ENCODE peak calls at places on chromosomes 2 and 18, in ten cellular contexts. E is fibroblast of mammary gland, L is HFFc6, K is tibial artery, I is cardiac fibroblast, X is GM06990, S is IMR-90, Q is progenitor cell of endocrine pancreas, G is activated B cell treated with CpG ODN at 0.5 μM for 24 hours, M is foreskin keratinocyte. C is an unnamed sample.

GRCh38 chr2:23388292-23388691 is 3.3 kb downstream of the KLHL29 start:
- DNase-seq in E (no peak), L (no peak), K (no peak), I (no peak), X (no peak), S (no peak), Q (no peak), G (no peak), M (no peak), C (no peak)

GRCh38 chr2:36478332-36478738 is 119.6 kb downstream of the FEZ2 start:
- DNase-seq in E (peak), L (peak), K (peak), I (peak), X (no peak), S (peak), Q (no peak), G (no peak), M (peak), C (no peak)

GRCh38 chr2:241273552-241273988 is 41.9 kb downstream of the HDLBP start:
- DNase-seq in E (no peak), L (no peak), K (no peak), I (no peak), X (peak), S (no peak), Q (no peak), G (no peak), M (no peak), C (no peak)

GRCh38 chr18:45670281-45670962 is 53.6 kb upstream of the SLC14A1 start:
- DNase-seq in E (peak), L (peak), K (peak), I (peak), X (no peak), S (peak), Q (no peak), G (no peak), M (peak), C (peak)

GRCh38 chr2:37617119-37617892 is 54.1 kb downstream of the CDC42EP3 start:
- DNase-seq in E (no peak), L (no peak), K (no peak), I (no peak), X (no peak), S (no peak), Q (no peak), G (no peak), M (no peak), C (peak)

GRCh38 chr2:45643095-45643494 is 8.4 kb upstream of the PRKCE start:
- DNase-seq in E (no peak), L (no peak), K (no peak), I (peak), X (peak), S (no peak), Q (no peak), G (no peak), M (no peak), C (no peak)

GRCh38 chr2:48144777-48145176 is 238.5 kb upstream of the FBXO11 start:
- DNase-seq in E (no peak), L (no peak), K (no peak), I (peak), X (no peak), S (no peak), Q (no peak), G (no peak), M (peak), C (no peak)

GRCh38 chr2:206127656-206128055 is 31.6 kb downstream of the NDUFS1 start:
- DNase-seq in E (no peak), L (peak), K (no peak), I (no peak), X (no peak), S (peak), Q (no peak), G (no peak), M (peak), C (no peak)

GRCh38 chr18:77650799-77651385 is 401.2 kb downstream of the GALR1 start:
- DNase-seq in E (peak), L (no peak), K (no peak), I (peak), X (peak), S (no peak), Q (peak), G (peak), M (no peak), C (no peak)

GRCh38 chr2:164511738-164512137 is 109.5 kb downstream of the GRB14 start:
- DNase-seq in E (no peak), L (no peak), K (no peak), I (no peak), X (no peak), S (no peak), Q (no peak), G (no peak), M (no peak), C (no peak)

GRCh38 chr2:235537587-235537986 is 43.7 kb downstream of the AGAP1 start:
- DNase-seq in E (no peak), L (no peak), K (no peak), I (no peak), X (no peak), S (no peak), Q (no peak), G (no peak), M (no peak), C (no peak)

GRCh38 chr2:166627893-166628292 is 133.8 kb upstream of the SCN7A start:
- DNase-seq in E (no peak), L (no peak), K (no peak), I (peak), X (no peak), S (peak), Q (no peak), G (no peak), M (no peak), C (no peak)

GRCh38 chr2:131400849-131401248 is 36.9 kb upstream of the RAB6D start:
- DNase-seq in E (no peak), L (no peak), K (no peak), I (no peak), X (no peak), S (no peak), Q (no peak), G (no peak), M (no peak), C (no peak)
- TF ChIP-seq CTCF in E (no peak), L (no peak), K (no peak), I (no peak), X (no peak), S (no peak), Q (no peak), G (no peak), M (no peak), C (no peak)

DNA sequence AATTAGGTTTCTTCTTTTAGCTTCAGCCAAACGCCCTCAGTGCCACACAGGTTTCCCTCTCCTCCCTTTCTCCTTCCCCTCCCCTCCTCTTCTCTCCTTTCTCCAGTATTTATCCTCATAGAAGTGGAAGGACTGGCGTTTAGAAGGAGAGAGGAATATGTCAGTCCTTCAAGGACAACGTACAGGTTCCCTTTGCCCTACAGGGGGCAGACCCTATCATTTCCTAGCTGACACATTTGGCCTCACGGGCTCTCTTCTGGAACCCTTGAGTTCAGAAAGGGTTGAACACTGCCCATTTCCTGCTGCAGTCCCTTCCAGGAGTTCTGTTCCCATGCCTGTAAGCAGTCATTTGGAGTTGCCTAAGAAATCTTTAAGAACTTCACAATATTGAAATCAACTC is 46.1 kb downstream of the CDCA7 start:
- DNase-seq in E (peak), L (no peak), K (no peak), I (no peak), X (no peak), S (no peak), Q (no peak), G (no peak), M (no peak), C (no peak)
- TF ChIP-seq CTCF in E (peak), L (peak), K (no peak), I (peak), X (peak), S (no peak), Q (peak), G (no peak), M (peak), C (no peak)

DNA sequence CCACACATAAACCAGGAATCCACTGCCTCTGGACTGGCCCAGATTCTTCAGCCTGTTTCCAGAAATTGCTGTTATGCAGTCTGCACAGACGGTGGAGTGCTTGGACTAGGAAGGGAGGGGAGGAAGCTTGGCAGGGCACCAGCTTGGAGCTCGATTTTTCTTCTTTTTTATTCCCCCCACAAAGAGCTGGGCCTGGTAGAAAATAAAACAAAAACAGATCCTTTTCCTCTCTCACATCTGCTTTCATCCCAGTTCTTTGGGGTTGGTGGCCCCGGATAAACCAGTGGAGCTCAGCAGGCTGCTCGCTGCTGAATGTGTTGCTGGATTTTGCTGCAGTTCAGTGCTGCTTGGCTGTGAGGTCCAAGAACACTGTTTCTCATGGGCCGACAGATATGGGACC is 16.0 kb downstream of the LRRTM1 start:
- DNase-seq in E (peak), L (peak), K (no peak), I (peak), X (no peak), S (no peak), Q (no peak), G (no peak), M (no peak), C (no peak)
- TF ChIP-seq CTCF in E (no peak), L (no peak), K (no peak), I (no peak), X (no peak), S (peak), Q (peak), G (no peak), M (no peak), C (no peak)

GRCh38 chr2:122338000-122338399 is 582.5 kb downstream of the TSN start:
- DNase-seq in E (no peak), L (no peak), K (no peak), I (no peak), X (no peak), S (no peak), Q (no peak), G (no peak), M (no peak), C (no peak)
- TF ChIP-seq CTCF in E (no peak), L (peak), K (no peak), I (no peak), X (no peak), S (no peak), Q (no peak), G (no peak), M (no peak), C (no peak)

DNA sequence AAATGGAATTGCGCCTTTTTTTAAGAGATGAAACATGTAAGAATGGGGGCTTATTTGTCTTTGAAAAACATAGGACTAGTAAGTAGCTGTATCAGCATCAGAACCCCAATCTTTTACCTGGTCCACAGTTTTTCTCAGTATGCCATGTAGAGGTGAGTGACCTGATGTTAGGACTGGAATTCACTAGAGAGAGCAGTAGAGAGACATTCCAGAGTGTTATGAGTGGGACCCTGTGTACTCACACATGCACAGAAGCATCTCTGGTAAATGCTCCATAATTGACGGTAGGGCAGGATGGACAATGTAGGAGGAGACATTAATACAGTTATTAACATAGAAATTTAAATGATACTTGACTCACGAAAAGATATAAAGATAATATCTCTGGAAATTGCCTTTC is 1.4 kb upstream of the GALNT13 start:
- DNase-seq in E (peak), L (no peak), K (no peak), I (no peak), X (no peak), S (no peak), Q (no peak), G (no peak), M (no peak), C (no peak)
- TF ChIP-seq CTCF in E (peak), L (no peak), K (no peak), I (no peak), X (no peak), S (no peak), Q (peak), G (no peak), M (no peak), C (no peak)

DNA sequence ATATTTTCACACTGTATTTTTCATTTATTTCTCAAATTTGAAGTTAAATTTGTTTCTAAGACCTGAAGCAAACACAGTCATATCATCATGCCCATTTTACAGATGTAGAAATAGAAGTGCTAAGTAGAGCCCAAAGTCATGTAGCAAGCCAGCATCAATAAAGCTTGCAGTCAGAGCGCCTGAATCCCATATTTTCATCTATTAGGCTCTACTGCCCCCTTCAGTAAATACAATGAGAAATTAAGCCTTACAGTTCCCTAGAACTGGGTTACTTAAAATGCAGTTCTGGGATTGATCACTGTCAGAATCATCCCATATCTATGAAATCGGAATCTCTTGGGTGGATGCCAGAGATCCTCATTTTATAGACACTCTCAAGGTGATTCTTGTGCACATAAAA is 419.9 kb downstream of the TGIF1 start:
- DNase-seq in E (peak), L (peak), K (no peak), I (peak), X (no peak), S (peak), Q (no peak), G (no peak), M (peak), C (no peak)
- TF ChIP-seq CTCF in E (peak), L (peak), K (peak), I (peak), X (peak), S (peak), Q (peak), G (no peak), M (peak), C (peak)

DNA sequence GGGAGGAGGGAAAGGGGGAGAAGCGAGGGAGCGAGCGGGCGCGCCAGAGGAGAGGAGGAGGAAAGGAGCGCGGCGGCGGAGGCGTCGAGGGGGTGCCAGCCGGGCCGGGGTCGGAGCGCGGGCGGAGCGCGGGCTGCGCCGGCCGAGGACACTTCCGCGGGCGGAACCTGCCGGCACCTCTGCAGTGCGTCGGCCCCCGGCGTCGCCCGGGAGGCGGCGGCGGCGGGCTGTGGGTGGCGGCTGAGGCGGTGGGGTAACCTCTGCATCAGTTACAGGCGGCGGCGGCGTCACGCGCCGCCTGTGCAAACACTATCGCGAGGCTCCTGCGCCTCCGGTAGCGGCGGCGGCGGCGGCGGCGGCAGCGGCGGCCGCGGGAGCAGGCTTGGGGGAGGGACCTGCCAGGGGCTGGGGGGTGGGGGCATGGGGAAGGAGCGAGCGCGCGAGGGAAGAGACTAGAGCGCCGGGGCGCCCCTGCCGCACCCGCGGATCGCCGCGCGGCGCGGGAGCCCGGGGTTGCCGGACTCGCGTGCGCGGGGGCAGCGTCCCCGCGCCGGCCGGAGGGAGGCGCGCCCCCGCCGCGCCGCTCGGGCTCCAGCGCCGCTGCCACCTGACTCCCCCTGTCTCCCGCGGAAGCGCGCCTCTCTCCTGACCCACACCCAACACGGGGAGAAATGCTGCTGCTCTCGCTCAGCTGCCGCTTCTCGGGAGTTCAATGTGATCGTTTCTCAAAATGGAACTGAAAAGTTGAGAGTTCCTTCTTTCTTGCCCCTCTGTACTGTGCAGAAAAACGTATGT is at the start of gene TLK1:
- DNase-seq in E (peak), L (peak), K (peak), I (peak), X (peak), S (peak), Q (peak), G (peak), M (peak), C (peak)
- TF ChIP-seq CTCF in E (no peak), L (no peak), K (no peak), I (no peak), X (no peak), S (peak), Q (no peak), G (no peak), M (peak), C (no peak)

GRCh38 chr2:237693281-237694039 is 66.1 kb downstream of the LRRFIP1 start:
- DNase-seq in E (peak), L (peak), K (no peak), I (peak), X (no peak), S (peak), Q (no peak), G (no peak), M (peak), C (no peak)

GRCh38 chr2:237691908-237692600 is 64.7 kb downstream of the LRRFIP1 start:
- DNase-seq in E (peak), L (peak), K (peak), I (peak), X (peak), S (peak), Q (peak), G (peak), M (peak), C (peak)

GRCh38 chr2:237689569-237690131 is 62.3 kb downstream of the LRRFIP1 start:
- DNase-seq in E (no peak), L (no peak), K (no peak), I (no peak), X (no peak), S (no peak), Q (no peak), G (no peak), M (no peak), C (no peak)

GRCh38 chr2:237692601-237693079 is 65.3 kb downstream of the LRRFIP1 start:
- DNase-seq in E (no peak), L (peak), K (peak), I (peak), X (no peak), S (no peak), Q (no peak), G (no peak), M (no peak), C (no peak)

DNA sequence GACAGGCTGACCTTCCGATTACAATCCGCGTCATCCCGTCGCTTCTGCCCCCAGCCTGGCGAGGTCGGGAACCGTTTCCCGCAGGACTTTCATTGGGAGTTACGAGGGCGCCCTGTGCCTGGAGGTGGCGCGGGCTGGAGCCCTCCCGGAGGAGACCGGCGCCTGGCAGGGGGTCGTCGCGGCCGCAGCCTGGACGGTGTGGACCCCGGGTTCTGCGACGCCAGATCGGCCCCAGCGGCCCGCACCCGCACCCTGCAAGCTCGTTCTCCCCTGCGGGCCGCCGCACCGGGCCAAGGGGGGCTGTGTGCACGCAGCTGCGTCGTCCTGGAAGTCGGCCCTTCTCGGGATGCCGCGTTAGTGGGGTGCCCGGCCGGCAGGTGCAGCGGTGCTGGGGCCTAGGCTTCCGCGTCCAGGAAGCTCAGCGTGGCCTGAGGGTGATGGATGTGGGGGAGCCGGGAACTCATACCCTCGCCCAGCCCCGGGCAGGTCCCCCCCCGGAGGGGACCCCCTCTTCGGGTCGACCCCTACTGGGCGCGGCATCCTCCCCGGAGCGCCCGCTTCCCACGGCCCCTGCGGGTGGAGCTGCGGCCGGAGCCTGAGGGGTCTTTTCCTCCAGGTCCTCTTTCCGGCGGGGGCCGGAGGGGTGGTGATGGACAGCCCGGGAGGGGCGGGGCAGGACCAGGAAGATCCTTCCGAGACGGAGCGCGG is 64.0 kb downstream of the LRRFIP1 start:
- DNase-seq in E (no peak), L (no peak), K (no peak), I (no peak), X (no peak), S (no peak), Q (peak), G (peak), M (no peak), C (no peak)
- TF ChIP-seq CTCF in E (no peak), L (no peak), K (no peak), I (no peak), X (no peak), S (no peak), Q (no peak), G (no peak), M (no peak), C (no peak)

GRCh38 chr2:68359889-68360288 is 5.2 kb upstream of the PLEK start:
- DNase-seq in E (no peak), L (no peak), K (no peak), I (no peak), X (no peak), S (no peak), Q (no peak), G (no peak), M (no peak), C (no peak)
- TF ChIP-seq CTCF in E (peak), L (peak), K (no peak), I (no peak), X (peak), S (peak), Q (peak), G (no peak), M (peak), C (no peak)

DNA sequence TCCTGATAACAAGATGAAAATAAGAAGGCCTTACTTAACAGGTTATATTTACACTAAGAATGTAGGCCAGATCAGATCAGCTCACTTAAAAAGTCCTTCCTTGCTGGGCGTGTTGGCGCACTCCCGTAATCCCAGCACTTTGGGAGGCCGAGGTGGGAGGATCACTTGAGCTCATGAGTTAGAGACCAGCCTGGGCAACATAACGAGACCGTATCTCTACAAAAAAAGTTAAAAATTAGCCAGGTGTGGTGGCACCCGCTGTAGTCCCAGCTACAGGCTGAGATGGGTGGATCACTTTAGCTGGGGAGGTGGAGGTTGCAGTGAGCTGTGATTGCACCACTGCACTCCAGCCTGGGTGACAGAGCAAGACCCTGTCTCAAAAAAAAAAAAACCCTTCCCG is 53.2 kb upstream of the SOS1 start:
- DNase-seq in E (no peak), L (no peak), K (no peak), I (no peak), X (no peak), S (no peak), Q (no peak), G (no peak), M (no peak), C (no peak)
- TF ChIP-seq CTCF in E (no peak), L (no peak), K (no peak), I (no peak), X (no peak), S (no peak), Q (no peak), G (no peak), M (no peak), C (no peak)

C was measured in CD14-positive monocyte.